ENCODE peak calls at places on chromosomes 3 and 15, in ten cellular contexts. One of them, this sample, is unnamed.

GRCh38 chr3:110389005-110389404 is 682.6 kb upstream of the NECTIN3 start:
- DNase-seq in tibial artery: no peak
- DNase-seq in uterus: no peak
- DNase-seq in kidney: no peak
- DNase-seq in transverse colon: no peak
- DNase-seq in lower lobe of right lung: no peak
- DNase-seq in breast epithelium: no peak
- DNase-seq in H1: no peak
- DNase-seq in right lobe of liver: no peak
- DNase-seq in hepatocyte: no peak
- DNase-seq in this sample: no peak

GRCh38 chr15:101669744-101670143 is 17.6 kb upstream of the TM2D3 start:
- DNase-seq in tibial artery: no peak
- DNase-seq in uterus: no peak
- DNase-seq in kidney: no peak
- DNase-seq in transverse colon: no peak
- DNase-seq in lower lobe of right lung: no peak
- DNase-seq in breast epithelium: no peak
- DNase-seq in H1: no peak
- DNase-seq in right lobe of liver: no peak
- DNase-seq in hepatocyte: no peak
- DNase-seq in this sample: no peak

GRCh38 chr3:194300936-194301335 is 50.2 kb downstream of the CPN2 start:
- DNase-seq in tibial artery: peak; percentile 24
- DNase-seq in uterus: no peak
- DNase-seq in kidney: no peak
- DNase-seq in transverse colon: no peak
- DNase-seq in lower lobe of right lung: no peak
- DNase-seq in breast epithelium: no peak
- DNase-seq in H1: no peak
- DNase-seq in right lobe of liver: no peak
- DNase-seq in hepatocyte: no peak
- DNase-seq in this sample: no peak

GRCh38 chr15:100788080-100788730 is 91.4 kb upstream of the ALDH1A3 start:
- DNase-seq in tibial artery: no peak
- DNase-seq in uterus: no peak
- DNase-seq in kidney: no peak
- DNase-seq in transverse colon: no peak
- DNase-seq in lower lobe of right lung: no peak
- DNase-seq in breast epithelium: peak; percentile 10
- DNase-seq in H1: peak; percentile 37
- DNase-seq in right lobe of liver: no peak
- DNase-seq in hepatocyte: no peak
- DNase-seq in this sample: no peak

GRCh38 chr3:194204036-194204792 is 68.3 kb downstream of the HES1 start:
- DNase-seq in tibial artery: no peak
- DNase-seq in uterus: no peak
- DNase-seq in kidney: peak; percentile 73
- DNase-seq in transverse colon: no peak
- DNase-seq in lower lobe of right lung: peak; percentile 51
- DNase-seq in breast epithelium: no peak
- DNase-seq in H1: peak; percentile 65
- DNase-seq in right lobe of liver: peak; percentile 68
- DNase-seq in hepatocyte: peak; percentile 42
- DNase-seq in this sample: no peak

GRCh38 chr3:124774305-124774673 is 44.0 kb downstream of the UMPS start:
- DNase-seq in tibial artery: no peak
- DNase-seq in uterus: peak; percentile 57
- DNase-seq in kidney: peak; percentile 82
- DNase-seq in transverse colon: peak; percentile 19
- DNase-seq in lower lobe of right lung: no peak
- DNase-seq in breast epithelium: peak; percentile 72
- DNase-seq in H1: no peak
- DNase-seq in right lobe of liver: no peak
- DNase-seq in hepatocyte: peak; percentile 40
- DNase-seq in this sample: peak; percentile 68

GRCh38 chr3:94065819-94066218 is 3.0 kb downstream of the NSUN3 start:
- DNase-seq in tibial artery: no peak
- DNase-seq in uterus: no peak
- DNase-seq in kidney: no peak
- DNase-seq in transverse colon: no peak
- DNase-seq in lower lobe of right lung: no peak
- DNase-seq in breast epithelium: no peak
- DNase-seq in H1: no peak
- DNase-seq in right lobe of liver: no peak
- DNase-seq in hepatocyte: no peak
- DNase-seq in this sample: no peak

GRCh38 chr3:15386352-15386751 is 41.0 kb downstream of the METTL6 start:
- DNase-seq in tibial artery: no peak
- DNase-seq in uterus: no peak
- DNase-seq in kidney: no peak
- DNase-seq in transverse colon: no peak
- DNase-seq in lower lobe of right lung: no peak
- DNase-seq in breast epithelium: no peak
- DNase-seq in H1: no peak
- DNase-seq in right lobe of liver: no peak
- DNase-seq in hepatocyte: no peak
- DNase-seq in this sample: no peak

GRCh38 chr3:94082412-94082937 is 19.6 kb downstream of the NSUN3 start:
- DNase-seq in tibial artery: no peak
- DNase-seq in uterus: no peak
- DNase-seq in kidney: no peak
- DNase-seq in transverse colon: no peak
- DNase-seq in lower lobe of right lung: no peak
- DNase-seq in breast epithelium: no peak
- DNase-seq in H1: no peak
- DNase-seq in right lobe of liver: no peak
- DNase-seq in hepatocyte: no peak
- DNase-seq in this sample: no peak

GRCh38 chr15:73915085-73915484 is 11.2 kb upstream of the LOXL1 start:
- DNase-seq in tibial artery: no peak
- DNase-seq in uterus: no peak
- DNase-seq in kidney: no peak
- DNase-seq in transverse colon: no peak
- DNase-seq in lower lobe of right lung: no peak
- DNase-seq in breast epithelium: no peak
- DNase-seq in H1: no peak
- DNase-seq in right lobe of liver: no peak
- DNase-seq in hepatocyte: no peak
- DNase-seq in this sample: no peak

GRCh38 chr15:33729648-33730047 is 238.6 kb upstream of the CHRM5 start:
- DNase-seq in tibial artery: no peak
- DNase-seq in uterus: no peak
- DNase-seq in kidney: no peak
- DNase-seq in transverse colon: no peak
- DNase-seq in lower lobe of right lung: no peak
- DNase-seq in breast epithelium: no peak
- DNase-seq in H1: no peak
- DNase-seq in right lobe of liver: no peak
- DNase-seq in hepatocyte: peak; percentile 41
- DNase-seq in this sample: no peak

GRCh38 chr3:168884353-168884903 is 779.1 kb downstream of the MECOM start:
- DNase-seq in tibial artery: no peak
- DNase-seq in uterus: peak; percentile 18
- DNase-seq in kidney: no peak
- DNase-seq in transverse colon: peak; percentile 22
- DNase-seq in lower lobe of right lung: no peak
- DNase-seq in breast epithelium: peak; percentile 58
- DNase-seq in H1: no peak
- DNase-seq in right lobe of liver: no peak
- DNase-seq in hepatocyte: peak; percentile 63
- DNase-seq in this sample: no peak

GRCh38 chr3:140708815-140709214 is 31.0 kb downstream of the TRIM42 start:
- DNase-seq in tibial artery: no peak
- DNase-seq in uterus: no peak
- DNase-seq in kidney: no peak
- DNase-seq in transverse colon: no peak
- DNase-seq in lower lobe of right lung: no peak
- DNase-seq in breast epithelium: no peak
- DNase-seq in H1: no peak
- DNase-seq in right lobe of liver: no peak
- DNase-seq in hepatocyte: no peak
- DNase-seq in this sample: no peak

GRCh38 chr3:119376758-119377157 is 82.6 kb downstream of the ARHGAP31 start:
- DNase-seq in tibial artery: no peak
- DNase-seq in uterus: no peak
- DNase-seq in kidney: no peak
- DNase-seq in transverse colon: no peak
- DNase-seq in lower lobe of right lung: no peak
- DNase-seq in breast epithelium: no peak
- DNase-seq in H1: no peak
- DNase-seq in right lobe of liver: no peak
- DNase-seq in hepatocyte: no peak
- DNase-seq in this sample: no peak

GRCh38 chr3:192706272-192706671 is 21.1 kb downstream of the FGF12 start:
- DNase-seq in tibial artery: no peak
- DNase-seq in uterus: no peak
- DNase-seq in kidney: peak; percentile 48
- DNase-seq in transverse colon: no peak
- DNase-seq in lower lobe of right lung: no peak
- DNase-seq in breast epithelium: no peak
- DNase-seq in H1: no peak
- DNase-seq in right lobe of liver: no peak
- DNase-seq in hepatocyte: no peak
- DNase-seq in this sample: no peak

DNA sequence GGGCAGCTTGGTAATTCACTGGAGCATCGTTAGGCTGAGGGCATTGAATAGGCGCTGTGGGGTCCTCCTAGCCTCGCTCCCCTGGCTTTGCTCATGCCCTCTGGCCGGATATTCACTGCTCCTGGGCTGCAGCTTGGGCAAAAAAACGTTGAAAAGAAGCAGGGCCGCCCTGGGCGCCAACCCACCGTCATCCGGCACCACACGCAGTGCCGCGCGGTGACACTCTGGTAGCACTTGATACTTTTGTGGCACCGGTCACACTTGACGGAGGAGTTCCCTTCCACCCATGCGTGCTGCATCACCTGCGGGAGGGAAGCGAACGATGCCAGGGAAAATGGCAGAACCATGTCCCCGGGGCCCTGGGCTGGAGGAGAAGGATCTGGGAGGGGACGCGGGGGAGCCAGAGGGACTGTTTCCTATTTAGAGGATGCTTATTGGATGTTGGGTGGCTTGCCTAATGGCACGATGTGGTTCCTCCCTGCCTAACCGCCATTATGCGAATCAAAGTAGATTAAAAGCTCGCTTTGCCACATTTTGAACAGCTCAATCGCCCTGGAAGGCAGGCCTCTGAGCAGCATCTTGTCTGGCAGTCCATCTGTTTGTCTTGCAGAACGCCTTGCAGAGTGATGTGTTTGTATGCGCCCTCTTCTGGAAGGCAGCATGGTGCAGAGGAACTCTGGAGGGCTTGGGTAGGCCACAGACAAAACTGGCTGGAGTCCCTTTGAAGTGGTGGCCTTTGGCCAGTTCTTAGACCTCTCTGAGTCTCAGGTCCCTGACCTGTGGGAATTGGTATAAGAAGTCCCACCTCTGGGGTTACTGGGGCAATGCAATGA is 93.2 kb downstream of the DGKG start:
- DNase-seq in tibial artery: no peak
- DNase-seq in uterus: no peak
- DNase-seq in kidney: no peak
- DNase-seq in transverse colon: no peak
- DNase-seq in lower lobe of right lung: no peak
- DNase-seq in breast epithelium: no peak
- DNase-seq in H1: peak; percentile 62
- DNase-seq in right lobe of liver: no peak
- DNase-seq in hepatocyte: no peak
- DNase-seq in this sample: no peak
- TF ChIP-seq CTCF in tibial artery: no peak
- TF ChIP-seq CTCF in uterus: no peak
- TF ChIP-seq CTCF in kidney: no peak
- TF ChIP-seq CTCF in transverse colon: no peak
- TF ChIP-seq CTCF in lower lobe of right lung: no peak
- TF ChIP-seq CTCF in breast epithelium: no peak
- TF ChIP-seq CTCF in H1: peak; percentile 68
- TF ChIP-seq CTCF in right lobe of liver: no peak
- TF ChIP-seq CTCF in hepatocyte: peak; percentile 28
- TF ChIP-seq CTCF in this sample: no peak

DNA sequence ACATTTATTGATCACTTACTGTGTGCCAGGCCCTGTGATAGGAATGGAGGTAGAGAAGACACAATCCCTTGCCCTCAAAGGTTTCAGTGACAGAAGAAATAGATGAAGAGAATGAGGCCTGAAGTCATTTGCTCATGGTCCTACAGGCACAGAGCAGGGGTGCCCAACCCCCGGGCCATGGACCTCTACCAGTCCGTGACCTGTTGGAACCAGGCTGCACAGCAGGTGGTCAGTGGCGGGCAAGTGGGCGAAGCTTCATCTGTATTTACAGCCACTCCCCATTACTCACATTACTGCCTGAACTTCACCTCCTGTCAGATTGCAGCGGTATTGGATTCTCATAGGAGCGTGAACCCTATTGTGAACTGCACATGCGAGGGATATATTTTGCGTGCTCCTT is 480.3 kb downstream of the LPP start:
- DNase-seq in tibial artery: no peak
- DNase-seq in uterus: no peak
- DNase-seq in kidney: peak; percentile 52
- DNase-seq in transverse colon: no peak
- DNase-seq in lower lobe of right lung: no peak
- DNase-seq in breast epithelium: no peak
- DNase-seq in H1: no peak
- DNase-seq in right lobe of liver: no peak
- DNase-seq in hepatocyte: no peak
- DNase-seq in this sample: no peak
- H3K4me3 ChIP-seq in tibial artery: no peak overlapping the region
- H3K4me3 ChIP-seq in uterus: no peak overlapping the region
- H3K4me3 ChIP-seq in kidney: no peak overlapping the region
- H3K4me3 ChIP-seq in transverse colon: no peak overlapping the region
- H3K4me3 ChIP-seq in lower lobe of right lung: no peak overlapping the region
- H3K4me3 ChIP-seq in breast epithelium: no peak overlapping the region
- H3K4me3 ChIP-seq in H1: no peak overlapping the region
- H3K4me3 ChIP-seq in right lobe of liver: no peak overlapping the region
- H3K4me3 ChIP-seq in hepatocyte: no peak overlapping the region
- H3K4me3 ChIP-seq in this sample: no peak overlapping the region

GRCh38 chr3:61464785-61465184 is 96.6 kb upstream of the PTPRG start:
- DNase-seq in tibial artery: no peak
- DNase-seq in uterus: no peak
- DNase-seq in kidney: no peak
- DNase-seq in transverse colon: no peak
- DNase-seq in lower lobe of right lung: no peak
- DNase-seq in breast epithelium: no peak
- DNase-seq in H1: no peak
- DNase-seq in right lobe of liver: no peak
- DNase-seq in hepatocyte: no peak
- DNase-seq in this sample: no peak
- H3K36me3 ChIP-seq in tibial artery: no peaks in the 10 kb centered on the region
- H3K36me3 ChIP-seq in uterus: no peaks in the 10 kb centered on the region
- H3K36me3 ChIP-seq in kidney: no peaks in the 10 kb centered on the region
- H3K36me3 ChIP-seq in transverse colon: no peaks in the 10 kb centered on the region
- H3K36me3 ChIP-seq in lower lobe of right lung: no peaks in the 10 kb centered on the region
- H3K36me3 ChIP-seq in breast epithelium: no peaks in the 10 kb centered on the region
- H3K36me3 ChIP-seq in H1: no peaks in the 10 kb centered on the region
- H3K36me3 ChIP-seq in right lobe of liver: no peaks in the 10 kb centered on the region
- H3K36me3 ChIP-seq in hepatocyte: no peaks in the 10 kb centered on the region
- H3K36me3 ChIP-seq in this sample: no peaks in the 10 kb centered on the region

DNA sequence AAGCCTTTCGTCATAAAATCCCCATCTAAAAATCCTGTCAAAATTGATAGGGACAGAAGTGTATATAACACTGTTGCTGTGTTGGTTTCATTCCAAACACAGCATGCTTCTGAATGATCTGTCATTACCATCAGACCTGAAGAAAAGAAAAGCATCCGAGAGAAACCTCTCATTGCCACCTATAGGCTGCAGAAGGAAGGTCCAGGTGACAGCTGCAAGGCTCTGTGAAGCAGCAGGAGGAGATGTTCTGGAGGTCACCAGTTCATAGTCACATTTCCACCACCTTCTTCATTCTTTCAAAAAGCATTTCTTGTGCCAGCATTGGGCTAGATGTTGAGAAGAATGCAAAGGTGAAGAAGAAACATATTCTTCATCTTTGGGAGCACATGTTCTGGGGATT is 503.7 kb upstream of the NR2F2 start:
- DNase-seq in tibial artery: no peak
- DNase-seq in uterus: no peak
- DNase-seq in kidney: no peak
- DNase-seq in transverse colon: no peak
- DNase-seq in lower lobe of right lung: no peak
- DNase-seq in breast epithelium: no peak
- DNase-seq in H1: no peak
- DNase-seq in right lobe of liver: no peak
- DNase-seq in hepatocyte: peak; percentile 17
- DNase-seq in this sample: no peak
- TF ChIP-seq CTCF in tibial artery: no peak
- TF ChIP-seq CTCF in uterus: no peak
- TF ChIP-seq CTCF in kidney: no peak
- TF ChIP-seq CTCF in transverse colon: no peak
- TF ChIP-seq CTCF in lower lobe of right lung: no peak
- TF ChIP-seq CTCF in breast epithelium: peak; percentile 11
- TF ChIP-seq CTCF in H1: peak; percentile 49
- TF ChIP-seq CTCF in right lobe of liver: peak; percentile 47
- TF ChIP-seq CTCF in hepatocyte: peak; percentile 21
- TF ChIP-seq CTCF in this sample: no peak